ENCODE peak calls at places on chromosomes 3 and 15, in six cellular contexts. O, A, E, V, W and X are unnamed samples.

GRCh38 chr3:10888523-10889081 is 72.6 kb downstream of the SLC6A11 start:
- DNase-seq in O (no peak), A (no peak), E (no peak), V (no peak), W (no peak), X (no peak)

GRCh38 chr3:35659808-35660207 is 20.5 kb downstream of the ARPP21 start:
- DNase-seq in O (no peak), A (no peak), E (no peak), V (no peak), W (peak), X (no peak)

GRCh38 chr3:2968475-2968874 is 141.7 kb downstream of the IL5RA start:
- DNase-seq in O (no peak), A (no peak), E (no peak), V (no peak), W (no peak), X (no peak)

GRCh38 chr15:51077565-51078153 is 17.0 kb downstream of the TNFAIP8L3 start:
- DNase-seq in O (peak), A (peak), E (peak), V (peak), W (no peak), X (peak)

GRCh38 chr3:42535981-42536784 is 33.7 kb downstream of the VIPR1 start:
- DNase-seq in O (peak), A (peak), E (no peak), V (peak), W (peak), X (no peak)

GRCh38 chr15:58932791-58933310 is 628 bp downstream of the SLTM start:
- DNase-seq in O (no peak), A (no peak), E (no peak), V (no peak), W (no peak), X (no peak)

GRCh38 chr15:71820127-71820526 is 9.8 kb downstream of the NR2E3 start:
- DNase-seq in O (no peak), A (no peak), E (no peak), V (no peak), W (no peak), X (no peak)

GRCh38 chr3:45571216-45571615 is 23.3 kb upstream of the LIMD1 start:
- DNase-seq in O (no peak), A (no peak), E (no peak), V (no peak), W (no peak), X (no peak)

GRCh38 chr3:188959013-188959412 is 212.8 kb upstream of the TPRG1 start:
- DNase-seq in O (no peak), A (no peak), E (no peak), V (no peak), W (no peak), X (no peak)

GRCh38 chr3:164235239-164235728 is 843.0 kb downstream of the SI start:
- DNase-seq in O (no peak), A (no peak), E (no peak), V (no peak), W (no peak), X (no peak)

GRCh38 chr15:78695849-78696248 is 54.8 kb upstream of the CHRNB4 start:
- DNase-seq in O (no peak), A (no peak), E (no peak), V (no peak), W (no peak), X (no peak)

GRCh38 chr3:65672876-65673815 is 365.6 kb downstream of the MAGI1 start:
- DNase-seq in O (no peak), A (peak), E (no peak), V (peak), W (peak), X (peak)

GRCh38 chr15:31504462-31504839 is 177.8 kb downstream of the KLF13 start:
- DNase-seq in O (no peak), A (no peak), E (no peak), V (no peak), W (no peak), X (no peak)

GRCh38 chr15:94704421-94704820 is 473.1 kb downstream of the MCTP2 start:
- DNase-seq in O (no peak), A (no peak), E (no peak), V (no peak), W (no peak), X (no peak)

GRCh38 chr15:73284073-73284472 is 84.7 kb downstream of the HCN4 start:
- DNase-seq in O (no peak), A (no peak), E (no peak), V (no peak), W (no peak), X (no peak)